ENCODE peak calls at places on chromosomes 6 and 20, in nine cellular contexts. O is K562, N is NT2/D1, Z is thoracic aorta, H is adrenal gland, I is hepatocyte, X is A549, J is PC-9, C is colonic mucosa. P is an unnamed sample. For H3K4me1 and H3K9me3, the result is how much of the 10 kb centered on the place peaks cover.

GRCh38 chr6:47749726-47750125 is 32.1 kb upstream of the OPN5 start:
- DNase-seq in O (no peak), Z (no peak), X (no peak), J (no peak), N (no peak), H (no peak), I (no peak), C (no peak), P (no peak)

GRCh38 chr6:81171991-81172740 is 580.3 kb downstream of the TENT5A start:
- DNase-seq in Z (peak), N (no peak), J (peak), I (no peak), X (no peak), H (peak), C (no peak), O (no peak), P (no peak)

GRCh38 chr6:135231469-135231844 is 50.3 kb downstream of the MYB start:
- DNase-seq in J (no peak), N (no peak), Z (no peak), C (peak), X (no peak), H (peak), I (no peak), O (no peak), P (no peak)

GRCh38 chr20:48223715-48224114 is 438.4 kb upstream of the SULF2 start:
- DNase-seq in N (no peak), J (no peak), H (no peak), Z (no peak), C (no peak), I (no peak), O (peak), X (no peak), P (no peak)

GRCh38 chr6:41937472-41937871 is 4.1 kb downstream of the CCND3 start:
- DNase-seq in H (no peak), N (no peak), I (no peak), J (no peak), O (no peak), C (no peak), Z (no peak), X (no peak), P (peak)

GRCh38 chr6:110949679-110950285 is 8.7 kb upstream of the GTF3C6 start:
- DNase-seq in O (no peak), Z (no peak), C (no peak), H (no peak), N (no peak), X (no peak), I (peak), J (peak), P (no peak)

GRCh38 chr20:37913563-37914366 is 10.8 kb downstream of the VSTM2L start:
- DNase-seq in X (no peak), I (no peak), O (no peak), H (no peak), Z (no peak), C (no peak), N (no peak), J (no peak), P (no peak)

GRCh38 chr6:170005680-170006470 is 254.5 kb downstream of the ERMARD start:
- DNase-seq in O (no peak), J (no peak), I (no peak), X (no peak), N (no peak), Z (no peak), H (no peak), C (no peak), P (no peak)

GRCh38 chr6:38320817-38321216 is 318.9 kb downstream of the BTBD9 start:
- DNase-seq in Z (no peak), O (no peak), J (no peak), X (no peak), C (no peak), N (no peak), I (no peak), H (no peak), P (no peak)

GRCh38 chr20:44038681-44039123 is 124.0 kb downstream of the TOX2 start:
- DNase-seq in N (no peak), X (no peak), I (no peak), H (no peak), O (no peak), Z (no peak), J (no peak), C (no peak), P (no peak)

GRCh38 chr6:34667481-34668238 is 28.9 kb downstream of the ILRUN start:
- DNase-seq in N (no peak), H (no peak), I (no peak), O (no peak), Z (no peak), X (no peak), C (no peak), J (no peak), P (no peak)

GRCh38 chr6:32622545-32623401 is 14.4 kb upstream of the HLA-DQA1 start:
- DNase-seq in I (peak), X (no peak), Z (no peak), J (peak), H (no peak), C (peak), O (no peak), N (no peak), P (no peak)

GRCh38 chr6:136095961-136096360 is 154.2 kb downstream of the MTFR2 start:
- DNase-seq in Z (no peak), H (no peak), C (no peak), X (no peak), N (no peak), I (no peak), J (no peak), O (no peak), P (no peak)

GRCh38 chr6:8268156-8268555 is 165.8 kb upstream of the EEF1E1 start:
- DNase-seq in X (no peak), I (no peak), N (no peak), H (no peak), J (no peak), Z (no peak), O (no peak), C (no peak), P (no peak)

GRCh38 chr6:119390276-119390793 is 40.8 kb upstream of the MAN1A1 start:
- DNase-seq in Z (no peak), X (no peak), N (no peak), J (no peak), C (no peak), I (no peak), O (no peak), H (no peak), P (no peak)

GRCh38 chr20:59805786-59806577 is 127.5 kb downstream of the SYCP2 start:
- DNase-seq in I (no peak), C (peak), J (no peak), X (no peak), N (no peak), H (no peak), O (no peak), Z (no peak), P (no peak)

GRCh38 chr6:106885659-106886058 is 88.9 kb downstream of the CD24 start:
- DNase-seq in C (no peak), N (no peak), J (no peak), X (no peak), Z (no peak), H (no peak), I (peak), O (no peak), P (no peak)
- H3K4me1 ChIP-seq in C (under half), N (under half), J (under half), X (under half), Z (under half), H (under half), I (half or more), O (half or more), P (under half)

GRCh38 chr20:41560971-41561370 is 57.2 kb downstream of the CHD6 start:
- DNase-seq in N (no peak), H (no peak), J (no peak), I (no peak), O (no peak), C (no peak), Z (no peak), X (no peak), P (no peak)
- H3K9me3 ChIP-seq in N (under half), H (under half), J (under half), I (under half), O (under half), C (under half), Z (under half), X (under half), P (under half)

GRCh38 chr6:11835065-11835464 is 56.5 kb upstream of the ADTRP start:
- DNase-seq in I (no peak), H (peak), Z (no peak), N (no peak), O (no peak), C (no peak), J (no peak), X (no peak), P (no peak)
- H3K4me1 ChIP-seq in I (under half), H (under half), Z (under half), N (under half), O (under half), C (under half), J (under half), X (under half), P (under half)

GRCh38 chr6:77965449-77965848 is 312.6 kb downstream of the MEI4 start:
- DNase-seq in I (no peak), J (no peak), H (no peak), O (no peak), C (no peak), X (no peak), N (no peak), Z (no peak), P (no peak)
- H3K9me3 ChIP-seq in I (under half), J (under half), H (under half), O (under half), C (under half), X (under half), N (under half), Z (under half), P (under half)

GRCh38 chr6:113630738-113631535 is 226.2 kb upstream of the MARCKS start:
- DNase-seq in J (no peak), Z (no peak), H (no peak), I (peak), C (no peak), O (no peak), X (no peak), N (no peak), P (no peak)
- H3K4me1 ChIP-seq in J (half or more), Z (under half), H (under half), I (under half), C (under half), O (under half), X (half or more), N (under half), P (under half)

GRCh38 chr20:29299811-29300578 is 1957.5 kb upstream of the DEFB115 start:
- DNase-seq in X (no peak), J (no peak), O (no peak), N (no peak), H (no peak), Z (no peak), C (no peak), I (no peak), P (no peak)

GRCh38 chr20:29302979-29303644 is 1954.4 kb upstream of the DEFB115 start:
- DNase-seq in C (no peak), J (no peak), O (no peak), Z (no peak), I (no peak), H (no peak), X (no peak), N (no peak), P (no peak)

GRCh38 chr20:29298759-29299613 is 1958.5 kb upstream of the DEFB115 start:
- DNase-seq in C (no peak), Z (no peak), X (no peak), I (no peak), H (no peak), J (no peak), N (no peak), O (no peak), P (no peak)

GRCh38 chr20:29301624-29302259 is 1955.7 kb upstream of the DEFB115 start:
- DNase-seq in H (no peak), I (no peak), Z (no peak), C (no peak), J (no peak), N (no peak), O (no peak), X (no peak), P (no peak)

DNA sequence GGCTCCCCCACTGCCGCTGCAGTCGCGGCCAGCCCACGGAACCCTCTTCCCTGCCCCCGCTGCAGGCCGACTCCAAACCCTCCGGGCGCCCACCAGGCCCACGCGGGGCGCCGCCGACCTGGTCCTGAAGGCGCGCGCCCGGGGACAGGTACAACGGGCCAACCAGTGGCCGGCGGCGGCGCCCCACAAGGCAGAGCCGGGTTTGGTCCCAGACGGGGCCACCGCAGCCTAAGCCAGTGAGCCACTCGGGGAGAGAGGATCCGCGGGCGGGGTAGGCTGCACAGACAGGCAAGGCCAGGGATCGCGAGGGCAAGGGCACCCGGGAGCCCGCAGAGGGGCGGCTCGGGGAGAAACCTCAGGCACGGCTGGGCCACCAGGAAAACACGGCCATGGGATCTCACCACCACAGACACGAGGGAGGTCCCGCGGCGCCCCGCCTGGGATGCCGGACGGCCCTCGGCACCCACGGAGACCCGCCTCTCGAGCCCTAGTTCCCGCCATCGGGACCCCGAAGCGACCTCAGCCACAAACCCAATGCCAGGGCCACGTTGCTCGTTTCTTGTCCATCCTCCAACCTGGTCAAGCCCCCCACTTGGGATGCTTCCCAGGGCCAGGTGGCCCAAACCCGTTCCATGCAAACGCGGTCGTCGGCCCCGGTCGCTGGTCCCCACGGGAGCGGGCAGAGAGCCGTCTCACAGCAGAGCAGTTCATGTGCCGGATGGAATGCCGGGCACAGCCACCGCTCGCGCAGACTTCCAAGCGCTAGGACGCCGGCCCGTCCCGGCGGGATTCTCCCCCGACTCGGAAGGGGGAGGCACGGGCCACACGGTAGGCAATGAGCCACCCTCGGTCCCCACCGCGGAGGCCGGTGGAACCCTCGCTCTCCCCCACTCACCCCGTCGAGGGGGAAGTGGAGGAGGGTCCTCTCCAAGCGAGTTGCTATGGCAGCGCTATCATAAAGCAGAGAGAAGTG is 1956.6 kb upstream of the DEFB115 start:
- DNase-seq in Z (no peak), N (no peak), I (no peak), O (no peak), C (no peak), J (no peak), X (no peak), H (no peak), P (no peak)
- H3K9me3 ChIP-seq in Z (under half), N (under half), I (under half), O (under half), C (under half), J (under half), X (under half), H (under half), P (under half)

GRCh38 chr6:24918641-24919403 is 16.9 kb downstream of the RIPOR2 start:
- DNase-seq in Z (no peak), O (no peak), H (no peak), I (no peak), C (no peak), J (no peak), X (no peak), N (no peak), P (no peak)

GRCh38 chr6:24910850-24911712 is 24.7 kb downstream of the RIPOR2 start:
- DNase-seq in C (no peak), J (peak), I (peak), X (no peak), N (no peak), H (peak), Z (no peak), O (no peak), P (no peak)

GRCh38 chr6:24911983-24912382 is 23.8 kb downstream of the RIPOR2 start:
- DNase-seq in N (no peak), J (no peak), C (no peak), Z (no peak), X (no peak), H (no peak), I (no peak), O (no peak), P (no peak)

GRCh38 chr6:24919404-24919892 is 16.3 kb downstream of the RIPOR2 start:
- DNase-seq in J (no peak), N (no peak), H (no peak), I (no peak), O (no peak), X (no peak), Z (no peak), C (no peak), P (no peak)

GRCh38 chr6:24916496-24916895 is 19.3 kb downstream of the RIPOR2 start:
- DNase-seq in O (peak), I (no peak), H (no peak), N (no peak), C (no peak), J (no peak), X (no peak), Z (no peak), P (no peak)
- H3K4me1 ChIP-seq in O (under half), I (under half), H (under half), N (under half), C (under half), J (under half), X (under half), Z (under half), P (under half)

DNA sequence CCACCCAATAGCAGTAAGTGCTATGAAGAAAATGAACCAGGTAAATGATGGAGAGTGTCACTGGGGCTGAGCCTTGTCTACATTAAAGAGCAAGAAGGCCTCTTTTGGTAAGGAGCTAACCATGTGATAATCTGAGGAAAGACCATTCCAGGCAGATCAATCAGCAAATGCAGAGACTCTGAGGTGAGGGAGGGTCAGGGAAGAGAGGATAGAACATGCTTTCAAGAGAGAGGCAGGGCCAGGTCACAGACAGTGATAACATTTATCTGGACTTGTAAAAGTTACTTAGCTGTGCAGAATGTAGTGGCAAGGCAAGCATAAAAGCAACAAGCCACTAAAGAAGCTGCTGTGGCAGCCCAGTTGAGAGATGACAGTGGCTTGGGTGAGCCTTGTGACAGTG is 197.3 kb downstream of the TASP1 start:
- DNase-seq in X (no peak), O (no peak), C (no peak), N (no peak), I (no peak), J (no peak), H (no peak), Z (no peak), P (no peak)
- H3K9me3 ChIP-seq in X (under half), O (under half), C (under half), N (under half), I (under half), J (under half), H (under half), Z (under half), P (under half)

GRCh38 chr20:32067234-32067821 is 15.3 kb downstream of the HCK start:
- DNase-seq in O (no peak), N (no peak), H (no peak), C (no peak), J (peak), X (no peak), I (no peak), Z (no peak), P (peak)
- H3K4me1 ChIP-seq in O (under half), N (under half), H (under half), C (under half), J (under half), X (under half), I (under half), Z (under half), P (under half)

GRCh38 chr20:19070036-19070435 is 142.4 kb upstream of the SLC24A3 start:
- DNase-seq in O (no peak), C (no peak), I (no peak), X (no peak), N (no peak), Z (no peak), J (no peak), H (no peak), P (no peak)

GRCh38 chr20:19070681-19071441 is 141.6 kb upstream of the SLC24A3 start:
- DNase-seq in I (no peak), C (no peak), X (no peak), O (no peak), H (no peak), N (no peak), J (no peak), Z (no peak), P (no peak)

GRCh38 chr20:19071902-19072498 is 140.4 kb upstream of the SLC24A3 start:
- DNase-seq in Z (no peak), N (no peak), H (no peak), C (no peak), I (no peak), X (no peak), O (no peak), J (no peak), P (no peak)

GRCh38 chr20:19071442-19071717 is 141.1 kb upstream of the SLC24A3 start:
- DNase-seq in I (no peak), H (no peak), Z (no peak), C (no peak), X (no peak), J (no peak), O (no peak), N (no peak), P (no peak)

GRCh38 chr20:19067986-19068385 is 144.5 kb upstream of the SLC24A3 start:
- DNase-seq in J (no peak), X (no peak), C (no peak), O (no peak), H (no peak), Z (no peak), N (no peak), I (no peak), P (no peak)
- H3K9me3 ChIP-seq in J (under half), X (under half), C (under half), O (under half), H (under half), Z (under half), N (under half), I (under half), P (under half)